ENCODE peak calls at places on chromosomes 7 and 10, in seven cellular contexts. R is stomach; M is OCI-LY7; K is CD8-positive, alpha-beta memory T cell; D is brain pericyte; A is GM06990; U is substantia nigra. S is an unnamed sample.

GRCh38 chr10:1632596-1632995 is 104.7 kb downstream of the ADARB2 start:
- DNase-seq in M (no peak), U (no peak), D (no peak), K (no peak), A (no peak), R (no peak), S (no peak)

GRCh38 chr10:60893231-60893630 is 50.8 kb downstream of the RHOBTB1 start:
- DNase-seq in M (no peak), R (no peak), U (no peak), A (no peak), K (no peak), D (no peak), S (no peak)

GRCh38 chr7:603152-603941 is 83.7 kb upstream of the PDGFA start:
- DNase-seq in M (no peak), A (no peak), R (no peak), U (no peak), D (no peak), K (no peak), S (no peak)

GRCh38 chr10:21100871-21101514 is 203.9 kb upstream of the NEBL start:
- DNase-seq in D (no peak), M (no peak), R (no peak), A (no peak), U (no peak), K (no peak), S (no peak)

GRCh38 chr10:30392564-30392990 is 41.4 kb upstream of the MAP3K8 start:
- DNase-seq in A (peak; percentile 64), M (peak; percentile 74), D (no peak), U (peak; percentile 49), K (peak; percentile 63), R (peak; percentile 77), S (peak; percentile 68)

GRCh38 chr7:34371922-34372321 is 286.1 kb upstream of the NPSR1 start:
- DNase-seq in A (no peak), U (no peak), K (no peak), D (no peak), M (no peak), R (no peak), S (no peak)

GRCh38 chr7:156919132-156919713 is 26.2 kb upstream of the LMBR1 start:
- DNase-seq in D (no peak), U (no peak), A (no peak), K (no peak), R (no peak), M (no peak), S (no peak)

GRCh38 chr10:3879073-3879472 is 94.1 kb upstream of the KLF6 start:
- DNase-seq in A (no peak), R (no peak), K (no peak), D (no peak), U (no peak), M (no peak), S (no peak)

GRCh38 chr10:50600831-50601466 is 22.8 kb downstream of the SGMS1 start:
- DNase-seq in D (no peak), K (no peak), M (no peak), U (no peak), R (no peak), A (no peak), S (no peak)

GRCh38 chr10:93436577-93436976 is 45.6 kb downstream of the MYOF start:
- DNase-seq in U (peak; percentile 37), A (no peak), D (peak; percentile 55), R (no peak), M (no peak), K (no peak), S (no peak)

GRCh38 chr10:123021517-123021916 is 12.7 kb downstream of the ACADSB start:
- DNase-seq in U (no peak), R (no peak), K (no peak), D (no peak), A (no peak), M (peak; percentile 14), S (no peak)

GRCh38 chr7:150854066-150855000 is 2.0 kb downstream of the AOC1 start:
- DNase-seq in M (no peak), D (no peak), U (no peak), A (no peak), K (no peak), R (no peak), S (no peak)

GRCh38 chr10:80443531-80443974 is 10.6 kb upstream of the TSPAN14 start:
- DNase-seq in M (peak; percentile 61), R (no peak), K (no peak), A (no peak), D (no peak), U (no peak), S (no peak)

GRCh38 chr7:155741805-155742204 is 70.5 kb downstream of the SHH start:
- DNase-seq in U (no peak), A (peak; percentile 72), M (no peak), K (peak; percentile 6), D (no peak), R (peak; percentile 46), S (no peak)

GRCh38 chr7:47693161-47693740 is 111.3 kb upstream of the TNS3 start:
- DNase-seq in U (no peak), D (no peak), K (no peak), R (no peak), A (no peak), M (no peak), S (no peak)

GRCh38 chr10:48794074-48794473 is 109.4 kb downstream of the WDFY4 start:
- DNase-seq in M (no peak), R (no peak), K (no peak), U (no peak), A (no peak), D (no peak), S (no peak)

GRCh38 chr7:147556317-147556716 is 1034.2 kb upstream of the C7orf33 start:
- DNase-seq in R (no peak), K (no peak), M (no peak), U (no peak), A (no peak), D (no peak), S (no peak)

GRCh38 chr7:66894463-66895080 is 26.5 kb upstream of the TMEM248 start:
- DNase-seq in U (no peak), M (no peak), K (no peak), A (no peak), R (no peak), D (no peak), S (peak; percentile 9)

GRCh38 chr7:131011976-131012375 is 278.0 kb upstream of the KLF14 start:
- DNase-seq in K (peak; percentile 58), A (no peak), R (no peak), D (peak; percentile 26), M (no peak), U (no peak), S (no peak)

GRCh38 chr10:132422931-132423813 is 26.2 kb downstream of the PWWP2B start:
- DNase-seq in K (no peak), U (no peak), M (peak; percentile 78), A (no peak), D (no peak), R (no peak), S (peak; percentile 74)

GRCh38 chr7:25196132-25196896 is 32.0 kb downstream of the NPVF start:
- DNase-seq in U (no peak), R (peak; percentile 58), M (no peak), K (no peak), A (no peak), D (no peak), S (no peak)

GRCh38 chr10:123146013-123146891 is 1.7 kb upstream of the HMX2 start:
- DNase-seq in D (no peak), A (no peak), R (no peak), U (no peak), M (no peak), K (no peak), S (no peak)

GRCh38 chr10:59799421-59799820 is 46.2 kb upstream of the MRLN start:
- DNase-seq in A (no peak), K (no peak), D (no peak), U (no peak), M (no peak), R (no peak), S (no peak)

S was measured in naive B cell.